ENCODE peak calls at places on chromosomes 16 and 17, in seven cellular contexts. One of them, this sample, is unnamed.
A peak's percentile ranks its signal among the peaks of the same experiment; 100 is the strongest.

GRCh38 chr16:15643453-15644305 is 725 bp upstream of the MARF1 start:
- DNase-seq in CD8-positive, alpha-beta memory T cell: no peak
- DNase-seq in A549: peak; percentile 61
- DNase-seq in GM23338: peak; percentile 57
- DNase-seq in caudate nucleus: peak; percentile 38
- DNase-seq in adrenal gland: peak; percentile 30
- DNase-seq in prostate gland: peak; percentile 11
- DNase-seq in this sample: no peak

GRCh38 chr17:78879679-78880186 is 23.3 kb downstream of the CEP295NL start:
- DNase-seq in A549: no peak
- DNase-seq in CD8-positive, alpha-beta memory T cell: no peak
- DNase-seq in prostate gland: no peak
- DNase-seq in GM23338: no peak
- DNase-seq in adrenal gland: peak; percentile 50
- DNase-seq in caudate nucleus: peak; percentile 25
- DNase-seq in this sample: no peak

GRCh38 chr16:22264786-22265185 is 32.4 kb upstream of the POLR3E start:
- DNase-seq in prostate gland: no peak
- DNase-seq in GM23338: no peak
- DNase-seq in CD8-positive, alpha-beta memory T cell: no peak
- DNase-seq in caudate nucleus: no peak
- DNase-seq in A549: no peak
- DNase-seq in adrenal gland: no peak
- DNase-seq in this sample: no peak

GRCh38 chr17:30819941-30820705 is 4.4 kb downstream of the CRLF3 start:
- DNase-seq in prostate gland: no peak
- DNase-seq in caudate nucleus: no peak
- DNase-seq in GM23338: no peak
- DNase-seq in adrenal gland: no peak
- DNase-seq in CD8-positive, alpha-beta memory T cell: no peak
- DNase-seq in A549: no peak
- DNase-seq in this sample: no peak

GRCh38 chr17:17305282-17305801 is 2.2 kb downstream of the NT5M start:
- DNase-seq in prostate gland: no peak
- DNase-seq in A549: no peak
- DNase-seq in caudate nucleus: no peak
- DNase-seq in CD8-positive, alpha-beta memory T cell: peak; percentile 74
- DNase-seq in adrenal gland: no peak
- DNase-seq in GM23338: no peak
- DNase-seq in this sample: no peak

GRCh38 chr17:37089998-37090397 is 141.2 kb downstream of the AATF start:
- DNase-seq in prostate gland: no peak
- DNase-seq in A549: no peak
- DNase-seq in GM23338: no peak
- DNase-seq in caudate nucleus: no peak
- DNase-seq in CD8-positive, alpha-beta memory T cell: peak; percentile 79
- DNase-seq in adrenal gland: no peak
- DNase-seq in this sample: no peak

GRCh38 chr17:61314368-61315078 is 85.1 kb upstream of the TBX2 start:
- DNase-seq in CD8-positive, alpha-beta memory T cell: no peak
- DNase-seq in prostate gland: peak; percentile 68
- DNase-seq in GM23338: no peak
- DNase-seq in A549: no peak
- DNase-seq in adrenal gland: peak; percentile 51
- DNase-seq in caudate nucleus: no peak
- DNase-seq in this sample: peak; percentile 39

GRCh38 chr17:9645858-9646555 is 690 bp downstream of the USP43 start:
- DNase-seq in A549: peak; percentile 56
- DNase-seq in GM23338: peak; percentile 79
- DNase-seq in caudate nucleus: no peak
- DNase-seq in CD8-positive, alpha-beta memory T cell: no peak
- DNase-seq in prostate gland: peak; percentile 63
- DNase-seq in adrenal gland: peak; percentile 14
- DNase-seq in this sample: no peak

GRCh38 chr17:64411999-64412771 is 21.5 kb upstream of the PECAM1 start:
- DNase-seq in adrenal gland: peak; percentile 46
- DNase-seq in A549: no peak
- DNase-seq in caudate nucleus: peak; percentile 50
- DNase-seq in CD8-positive, alpha-beta memory T cell: no peak
- DNase-seq in prostate gland: no peak
- DNase-seq in GM23338: peak; percentile 86
- DNase-seq in this sample: no peak

GRCh38 chr17:60493847-60494321 is 32.2 kb downstream of the APPBP2 start:
- DNase-seq in CD8-positive, alpha-beta memory T cell: no peak
- DNase-seq in caudate nucleus: no peak
- DNase-seq in GM23338: no peak
- DNase-seq in prostate gland: no peak
- DNase-seq in A549: no peak
- DNase-seq in adrenal gland: no peak
- DNase-seq in this sample: no peak

GRCh38 chr16:75319513-75320401 is 68.3 kb upstream of the BCAR1 start:
- DNase-seq in CD8-positive, alpha-beta memory T cell: no peak
- DNase-seq in A549: no peak
- DNase-seq in caudate nucleus: no peak
- DNase-seq in GM23338: no peak
- DNase-seq in prostate gland: no peak
- DNase-seq in adrenal gland: no peak
- DNase-seq in this sample: no peak

DNA sequence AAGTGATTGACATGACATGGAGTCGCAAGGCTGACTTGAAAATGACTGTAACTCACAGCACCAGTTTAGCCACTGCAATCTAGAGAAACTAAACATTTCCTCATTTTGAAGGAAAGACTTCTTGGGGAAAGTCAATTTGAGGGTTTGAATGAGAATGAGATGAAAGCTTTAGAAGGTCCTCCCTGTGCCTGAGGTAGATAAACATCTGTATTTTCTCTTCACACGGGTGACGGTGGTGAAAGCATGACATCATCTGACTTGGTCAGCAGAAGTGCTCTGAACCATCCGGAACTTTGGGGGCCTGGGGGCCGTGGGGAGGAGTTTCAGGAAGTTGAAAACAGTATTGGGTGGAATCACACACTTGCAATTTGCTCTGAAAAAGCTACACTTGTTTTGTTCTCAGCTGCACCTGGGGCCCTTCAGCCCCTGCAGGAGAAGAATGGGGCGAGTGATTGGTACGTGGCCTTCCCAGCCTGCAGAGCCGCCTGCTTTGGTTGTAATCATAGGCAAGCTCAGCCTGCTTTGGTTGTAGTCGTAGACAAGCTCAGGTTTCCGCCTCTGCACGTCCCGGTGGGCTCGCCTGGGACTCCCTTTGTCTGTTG is 5.0 kb downstream of the BANP start:
- DNase-seq in A549: no peak
- DNase-seq in caudate nucleus: no peak
- DNase-seq in adrenal gland: peak; percentile 35
- DNase-seq in prostate gland: no peak
- DNase-seq in CD8-positive, alpha-beta memory T cell: peak; percentile 83
- DNase-seq in GM23338: peak; percentile 32
- DNase-seq in this sample: no peak
- H3K27ac ChIP-seq in A549: no peak overlapping the region
- H3K27ac ChIP-seq in caudate nucleus: peak overlapping the region; percentile 30
- H3K27ac ChIP-seq in adrenal gland: no peak overlapping the region
- H3K27ac ChIP-seq in prostate gland: no peak overlapping the region
- H3K27ac ChIP-seq in CD8-positive, alpha-beta memory T cell: peak overlapping the region; percentile 53
- H3K27ac ChIP-seq in GM23338: peak overlapping the region; percentile 83
- H3K27ac ChIP-seq in this sample: no peak overlapping the region

GRCh38 chr16:69171325-69172095 is 15.5 kb upstream of the SNTB2 start:
- DNase-seq in CD8-positive, alpha-beta memory T cell: no peak
- DNase-seq in GM23338: peak; percentile 66
- DNase-seq in prostate gland: no peak
- DNase-seq in caudate nucleus: no peak
- DNase-seq in adrenal gland: no peak
- DNase-seq in A549: no peak
- DNase-seq in this sample: no peak
- H3K27ac ChIP-seq in CD8-positive, alpha-beta memory T cell: no peak overlapping the region
- H3K27ac ChIP-seq in GM23338: peak overlapping the region; percentile 83
- H3K27ac ChIP-seq in prostate gland: no peak overlapping the region
- H3K27ac ChIP-seq in caudate nucleus: no peak overlapping the region
- H3K27ac ChIP-seq in adrenal gland: no peak overlapping the region
- H3K27ac ChIP-seq in A549: no peak overlapping the region
- H3K27ac ChIP-seq in this sample: no peak overlapping the region

GRCh38 chr16:89395150-89396142 is 94.9 kb downstream of the ANKRD11 start:
- DNase-seq in A549: peak; percentile 88
- DNase-seq in caudate nucleus: peak; percentile 61
- DNase-seq in GM23338: no peak
- DNase-seq in CD8-positive, alpha-beta memory T cell: no peak
- DNase-seq in prostate gland: peak; percentile 91
- DNase-seq in adrenal gland: peak; percentile 97
- DNase-seq in this sample: peak; percentile 70

GRCh38 chr16:89398924-89399323 is 91.4 kb downstream of the ANKRD11 start:
- DNase-seq in adrenal gland: peak; percentile 38
- DNase-seq in GM23338: no peak
- DNase-seq in prostate gland: no peak
- DNase-seq in A549: no peak
- DNase-seq in caudate nucleus: no peak
- DNase-seq in CD8-positive, alpha-beta memory T cell: no peak
- DNase-seq in this sample: no peak

GRCh38 chr16:89397331-89397861 is 93.0 kb downstream of the ANKRD11 start:
- DNase-seq in GM23338: no peak
- DNase-seq in caudate nucleus: no peak
- DNase-seq in prostate gland: no peak
- DNase-seq in A549: no peak
- DNase-seq in CD8-positive, alpha-beta memory T cell: no peak
- DNase-seq in adrenal gland: no peak
- DNase-seq in this sample: no peak

GRCh38 chr16:89393731-89394406 is 96.5 kb downstream of the ANKRD11 start:
- DNase-seq in CD8-positive, alpha-beta memory T cell: no peak
- DNase-seq in A549: no peak
- DNase-seq in adrenal gland: no peak
- DNase-seq in GM23338: no peak
- DNase-seq in caudate nucleus: no peak
- DNase-seq in prostate gland: no peak
- DNase-seq in this sample: no peak

GRCh38 chr16:89396156-89396555 is 94.2 kb downstream of the ANKRD11 start:
- DNase-seq in A549: no peak
- DNase-seq in caudate nucleus: no peak
- DNase-seq in adrenal gland: no peak
- DNase-seq in GM23338: no peak
- DNase-seq in prostate gland: no peak
- DNase-seq in CD8-positive, alpha-beta memory T cell: no peak
- DNase-seq in this sample: no peak
- H3K27ac ChIP-seq in A549: no peak overlapping the region
- H3K27ac ChIP-seq in caudate nucleus: no peak overlapping the region
- H3K27ac ChIP-seq in adrenal gland: no peak overlapping the region
- H3K27ac ChIP-seq in GM23338: peak overlapping the region; percentile 72
- H3K27ac ChIP-seq in prostate gland: no peak overlapping the region
- H3K27ac ChIP-seq in CD8-positive, alpha-beta memory T cell: no peak overlapping the region
- H3K27ac ChIP-seq in this sample: no peak overlapping the region

DNA sequence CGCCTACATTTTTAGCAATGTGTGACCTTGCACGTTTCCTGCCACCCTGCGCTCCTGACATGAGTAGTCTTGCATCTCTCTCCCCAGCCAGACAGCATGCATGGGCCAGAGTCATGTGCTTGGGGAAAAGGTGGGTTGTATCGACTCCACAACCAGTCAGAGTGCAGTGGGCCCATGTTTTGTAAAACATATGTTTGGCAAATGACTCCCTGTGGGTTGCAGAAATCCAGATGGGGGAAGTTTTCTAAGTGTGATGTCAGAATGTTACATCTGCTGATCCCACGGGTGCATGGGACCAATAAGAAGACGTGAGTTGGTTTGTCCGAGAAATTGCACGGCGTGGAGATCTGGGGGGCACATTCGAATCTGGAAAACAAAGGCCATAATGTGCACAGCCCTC is 147.1 kb downstream of the FOXL1 start:
- DNase-seq in caudate nucleus: no peak
- DNase-seq in CD8-positive, alpha-beta memory T cell: no peak
- DNase-seq in GM23338: no peak
- DNase-seq in A549: no peak
- DNase-seq in adrenal gland: no peak
- DNase-seq in prostate gland: no peak
- DNase-seq in this sample: no peak
- H3K27ac ChIP-seq in caudate nucleus: no peak overlapping the region
- H3K27ac ChIP-seq in CD8-positive, alpha-beta memory T cell: no peak overlapping the region
- H3K27ac ChIP-seq in GM23338: no peak overlapping the region
- H3K27ac ChIP-seq in A549: no peak overlapping the region
- H3K27ac ChIP-seq in adrenal gland: no peak overlapping the region
- H3K27ac ChIP-seq in prostate gland: no peak overlapping the region
- H3K27ac ChIP-seq in this sample: no peak overlapping the region